ENCODE peak calls at places on chromosomes 6 and 20, in seven cellular contexts. O is upper lobe of left lung, I is hepatocyte, M is lung, X is brain microvascular endothelial cell, K is mammary epithelial cell, Z is lower leg skin. Y is an unnamed sample.

GRCh38 chr20:57323034-57323433 is 6.6 kb upstream of the SPO11 start:
- DNase-seq in I (peak; percentile 71), M (no peak), O (no peak), Z (peak; percentile 93), K (peak; percentile 70), X (peak; percentile 5), Y (peak; percentile 76)

GRCh38 chr20:3248167-3248992 is 9.4 kb upstream of the SLC4A11 start:
- DNase-seq in K (no peak), O (peak; percentile 30), Z (no peak), I (peak; percentile 39), M (no peak), X (no peak), Y (peak; percentile 28)

GRCh38 chr6:151763938-151764680 is 43.4 kb upstream of the ESR1 start:
- DNase-seq in I (peak; percentile 77), O (peak; percentile 93), K (peak; percentile 97), Z (peak; percentile 96), M (peak; percentile 88), X (peak; percentile 93), Y (peak; percentile 93)

GRCh38 chr6:108557494-108558371 is 3.0 kb upstream of the FOXO3 start:
- DNase-seq in K (peak; percentile 49), X (peak; percentile 27), O (peak; percentile 82), I (peak; percentile 94), M (peak; percentile 67), Z (peak; percentile 94), Y (peak; percentile 19)

GRCh38 chr6:144104898-144105487 is 9.6 kb upstream of the SF3B5 start:
- DNase-seq in Z (no peak), K (peak; percentile 60), M (peak; percentile 48), O (no peak), X (peak; percentile 69), I (peak; percentile 75), Y (peak; percentile 71)

GRCh38 chr6:163352011-163352685 is 62.4 kb upstream of the QKI start:
- DNase-seq in X (no peak), O (no peak), M (no peak), Z (no peak), K (no peak), I (no peak), Y (peak; percentile 29)

GRCh38 chr20:2705931-2706645 is 13.5 kb downstream of the EBF4 start:
- DNase-seq in K (no peak), M (peak; percentile 22), X (no peak), Z (peak; percentile 81), I (no peak), O (no peak), Y (no peak)

GRCh38 chr20:31446084-31446819 is 5.8 kb downstream of the DEFB123 start:
- DNase-seq in Z (no peak), K (no peak), X (no peak), O (no peak), I (no peak), M (no peak), Y (no peak)

GRCh38 chr20:61922936-61923335 is 142.7 kb downstream of the TAF4 start:
- DNase-seq in X (no peak), K (no peak), Z (no peak), O (no peak), M (no peak), I (no peak), Y (no peak)
- H3K4me3 ChIP-seq in X (no peak overlapping the region), K (no peak overlapping the region), Z (no peak overlapping the region), O (no peak overlapping the region), M (no peak overlapping the region), I (no peak overlapping the region), Y (no peak overlapping the region)

GRCh38 chr6:122376246-122376645 is 23.2 kb upstream of the HSF2 start:
- DNase-seq in K (no peak), X (no peak), O (no peak), M (no peak), Z (no peak), I (no peak), Y (no peak)

GRCh38 chr6:122374307-122374706 is 25.1 kb upstream of the HSF2 start:
- DNase-seq in M (no peak), X (no peak), O (no peak), K (no peak), Z (no peak), I (no peak), Y (no peak)

DNA sequence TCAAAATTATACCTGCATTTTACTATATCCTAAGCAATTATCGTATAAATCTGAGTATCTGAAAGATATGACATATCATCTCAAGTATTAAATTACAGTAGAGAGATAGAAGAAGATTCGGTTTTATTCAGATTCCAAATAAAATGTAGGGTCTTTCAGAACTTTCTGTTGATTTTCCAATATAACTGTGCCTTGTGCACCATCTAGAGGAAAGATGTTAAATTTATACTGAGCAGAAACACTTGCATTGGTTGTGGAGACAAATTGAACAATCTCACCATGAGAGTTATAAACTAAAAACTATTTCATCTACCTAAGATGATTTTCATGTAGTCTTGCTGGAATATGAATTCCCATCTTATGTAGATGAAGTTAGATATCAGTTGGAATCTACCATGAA is 26.8 kb upstream of the HSF2 start:
- DNase-seq in Z (no peak), I (no peak), K (no peak), X (no peak), M (no peak), O (no peak), Y (no peak)
- TF ChIP-seq CTCF in Z (no peak), I (peak; percentile 59), K (peak; percentile 25), X (peak; percentile 19), M (no peak), O (no peak), Y (no peak)

GRCh38 chr6:56692586-56693245 is 50.0 kb upstream of the DST start:
- DNase-seq in K (no peak), M (no peak), Z (no peak), O (no peak), X (no peak), I (no peak), Y (no peak)

GRCh38 chr6:56693988-56694387 is 51.3 kb upstream of the DST start:
- DNase-seq in Z (no peak), O (no peak), K (no peak), M (no peak), I (no peak), X (no peak), Y (peak; percentile 77)

GRCh38 chr6:56691201-56691595 is 48.5 kb upstream of the DST start:
- DNase-seq in I (no peak), K (no peak), Z (no peak), X (no peak), O (no peak), M (no peak), Y (no peak)

GRCh38 chr6:56695702-56696101 is 53.0 kb upstream of the DST start:
- DNase-seq in I (no peak), Z (no peak), O (no peak), X (no peak), M (no peak), K (no peak), Y (no peak)

DNA sequence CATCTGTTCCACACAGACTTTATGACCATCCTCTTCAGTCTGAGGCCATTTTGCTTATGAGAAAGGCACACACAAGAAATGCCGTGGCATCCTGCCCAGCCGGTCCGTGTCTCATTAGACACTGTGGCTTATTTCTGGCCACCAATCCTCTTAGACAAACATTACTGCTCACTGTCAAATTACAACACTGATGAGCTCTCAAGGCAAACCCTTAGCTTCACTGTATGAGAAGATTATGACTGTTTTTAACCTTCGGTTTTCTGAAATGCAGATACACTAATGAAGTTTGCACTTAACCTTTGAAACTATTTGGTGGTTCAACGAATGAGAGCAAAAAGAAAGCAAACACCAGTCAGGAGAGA is 50.5 kb upstream of the DST start:
- DNase-seq in Z (peak; percentile 96), O (peak; percentile 48), K (peak; percentile 63), M (peak; percentile 62), I (peak; percentile 82), X (peak; percentile 79), Y (peak; percentile 84)
- H3K4me3 ChIP-seq in Z (no peak overlapping the region), O (no peak overlapping the region), K (no peak overlapping the region), M (no peak overlapping the region), I (peak overlapping the region; percentile 3), X (no peak overlapping the region), Y (no peak overlapping the region)

GRCh38 chr6:22327881-22328280 is 31.0 kb upstream of the PRL start:
- DNase-seq in K (no peak), M (no peak), O (no peak), X (no peak), Z (no peak), I (no peak), Y (no peak)
- TF ChIP-seq CTCF in K (no peak), M (no peak), O (no peak), X (no peak), Z (no peak), I (no peak), Y (no peak)

GRCh38 chr6:63526931-63527330 is 45.3 kb upstream of the LOC128125822 start:
- DNase-seq in O (no peak), M (no peak), X (no peak), Z (no peak), I (no peak), K (no peak), Y (peak; percentile 67)

GRCh38 chr6:63533026-63533425 is 39.3 kb upstream of the LOC128125822 start:
- DNase-seq in O (no peak), M (no peak), X (no peak), K (no peak), Z (no peak), I (no peak), Y (no peak)

GRCh38 chr6:63530984-63531383 is 41.3 kb upstream of the LOC128125822 start:
- DNase-seq in Z (no peak), K (no peak), I (no peak), X (no peak), O (no peak), M (no peak), Y (no peak)

GRCh38 chr6:63527658-63528514 is 44.4 kb upstream of the LOC128125822 start:
- DNase-seq in O (peak; percentile 67), I (peak; percentile 87), K (peak; percentile 97), M (peak; percentile 46), Z (no peak), X (peak; percentile 96), Y (peak; percentile 100)

DNA sequence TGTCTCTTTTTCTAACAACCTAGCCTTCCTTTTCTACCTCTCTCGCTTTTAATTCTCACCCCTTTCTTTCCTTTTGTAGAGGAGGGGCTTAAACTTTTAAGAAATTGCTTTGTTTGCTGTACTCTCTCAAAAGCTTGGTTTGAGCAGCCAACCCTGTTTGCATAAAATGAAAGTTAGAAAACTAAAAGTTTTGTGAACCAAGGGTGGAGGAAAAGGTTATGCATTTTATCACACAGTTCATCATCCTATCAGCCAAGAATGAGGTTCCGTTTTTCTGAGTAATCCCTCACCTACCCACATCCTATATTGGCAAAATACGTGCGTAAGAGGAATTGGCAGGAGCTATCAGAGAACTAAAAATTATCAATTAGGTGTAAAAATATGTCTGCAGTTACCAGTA is 42.8 kb upstream of the LOC128125822 start:
- DNase-seq in O (no peak), M (no peak), X (no peak), Z (no peak), I (no peak), K (peak; percentile 37), Y (peak; percentile 71)
- H3K4me3 ChIP-seq in O (no peak overlapping the region), M (no peak overlapping the region), X (no peak overlapping the region), Z (no peak overlapping the region), I (no peak overlapping the region), K (peak overlapping the region; percentile 35), Y (no peak overlapping the region)